ENCODE peak calls at places on chromosomes 2 and 18, in eight cellular contexts. N is stimulated activated CD4-positive, alpha-beta T cell treated with anti-CD3 and anti-CD28 coated beads, Interleukin-2, amount 100 ng/mL, for 48 hours; F is foreskin fibroblast; W is effector CD4-positive, alpha-beta T cell; O is dorsolateral prefrontal cortex; E is activated naive CD4-positive, alpha-beta T cell treated with anti-CD3 and anti-CD28 coated beads, Interleukin-2, amount 10 ng/mL, durations not matched to agents 7 days and 5 days; U is HL-60; X is upper lobe of left lung. A is an unnamed sample.

GRCh38 chr2:98911376-98912154 is 24.5 kb downstream of the CRACDL start:
- DNase-seq in N (no peak), F (no peak), W (no peak), O (no peak), E (peak; percentile 46), U (no peak), X (no peak), A (no peak)

GRCh38 chr2:192347542-192347941 is 152.8 kb upstream of the TMEFF2 start:
- DNase-seq in N (no peak), F (no peak), W (no peak), O (no peak), E (no peak), U (no peak), X (no peak), A (no peak)

GRCh38 chr2:27901219-27901618 is 10.7 kb downstream of the BABAM2 start:
- DNase-seq in N (peak; percentile 21), F (peak; percentile 51), W (no peak), O (peak; percentile 55), E (no peak), U (no peak), X (no peak), A (no peak)

GRCh38 chr2:195520671-195521155 is 136.3 kb upstream of the SLC39A10 start:
- DNase-seq in N (no peak), F (peak; percentile 53), W (no peak), O (no peak), E (no peak), U (no peak), X (no peak), A (no peak)

GRCh38 chr2:43228782-43229659 is 2.6 kb upstream of the ZFP36L2 start:
- DNase-seq in N (no peak), F (no peak), W (peak; percentile 24), O (no peak), E (no peak), U (no peak), X (no peak), A (no peak)

GRCh38 chr2:18309188-18309587 is 251.3 kb downstream of the RDH14 start:
- DNase-seq in N (no peak), F (no peak), W (no peak), O (no peak), E (no peak), U (no peak), X (no peak), A (no peak)

GRCh38 chr2:118994172-118994700 is 52.2 kb downstream of the MARCO start:
- DNase-seq in N (no peak), F (no peak), W (no peak), O (no peak), E (no peak), U (no peak), X (no peak), A (no peak)

GRCh38 chr2:239189711-239190131 is 211.1 kb downstream of the HDAC4 start:
- DNase-seq in N (no peak), F (no peak), W (no peak), O (peak; percentile 39), E (peak; percentile 18), U (no peak), X (peak; percentile 77), A (no peak)

GRCh38 chr2:186848873-186849578 is at the start of gene ZSWIM2:
- DNase-seq in N (peak; percentile 3), F (peak; percentile 89), W (no peak), O (peak; percentile 78), E (peak; percentile 24), U (peak; percentile 1), X (peak; percentile 89), A (no peak)

GRCh38 chr2:48448274-48449061 is 81.5 kb upstream of the STON1 start:
- DNase-seq in N (no peak), F (peak; percentile 69), W (no peak), O (no peak), E (no peak), U (peak; percentile 28), X (no peak), A (no peak)

GRCh38 chr2:119255760-119256573 is 32.3 kb downstream of the STEAP3 start:
- DNase-seq in N (no peak), F (peak; percentile 97), W (no peak), O (no peak), E (no peak), U (no peak), X (no peak), A (no peak)

GRCh38 chr2:150520887-150521664 is 33.6 kb upstream of the RND3 start:
- DNase-seq in N (no peak), F (peak; percentile 67), W (no peak), O (no peak), E (no peak), U (no peak), X (no peak), A (no peak)

GRCh38 chr2:121063471-121063870 is 221.5 kb downstream of the TFCP2L1 start:
- DNase-seq in N (no peak), F (no peak), W (no peak), O (no peak), E (no peak), U (no peak), X (no peak), A (no peak)

GRCh38 chr2:74119324-74119723 is 28.4 kb downstream of the BOLA3 start:
- DNase-seq in N (no peak), F (peak; percentile 9), W (no peak), O (no peak), E (no peak), U (no peak), X (no peak), A (no peak)

GRCh38 chr2:7744827-7745226 is 827.6 kb downstream of the RNF144A start:
- DNase-seq in N (no peak), F (no peak), W (peak; percentile 12), O (no peak), E (no peak), U (no peak), X (no peak), A (peak; percentile 35)

GRCh38 chr18:54222922-54223567 is 1.4 kb downstream of the MBD2 start:
- DNase-seq in N (peak; percentile 18), F (no peak), W (peak; percentile 48), O (no peak), E (peak; percentile 67), U (no peak), X (no peak), A (peak; percentile 35)

GRCh38 chr2:175815537-175815936 is 186.5 kb downstream of the LNPK start:
- DNase-seq in N (no peak), F (no peak), W (no peak), O (no peak), E (no peak), U (no peak), X (no peak), A (no peak)

GRCh38 chr2:68039317-68039716 is 23.5 kb downstream of the C1D start:
- DNase-seq in N (no peak), F (no peak), W (no peak), O (no peak), E (no peak), U (no peak), X (no peak), A (no peak)

GRCh38 chr2:120447122-120447785 is 101.3 kb downstream of the INHBB start:
- DNase-seq in N (no peak), F (no peak), W (no peak), O (no peak), E (no peak), U (no peak), X (peak; percentile 33), A (no peak)

GRCh38 chr2:239778042-239778811 is 246.9 kb downstream of the NDUFA10 start:
- DNase-seq in N (no peak), F (no peak), W (no peak), O (no peak), E (peak; percentile 13), U (no peak), X (peak; percentile 56), A (no peak)

GRCh38 chr18:37258819-37259218 is 306.8 kb downstream of the CELF4 start:
- DNase-seq in N (no peak), F (no peak), W (no peak), O (no peak), E (no peak), U (no peak), X (no peak), A (no peak)

GRCh38 chr2:19988600-19988999 is 1.3 kb downstream of the WDR35 start:
- DNase-seq in N (no peak), F (no peak), W (no peak), O (no peak), E (no peak), U (no peak), X (no peak), A (no peak)

GRCh38 chr2:97963880-97964279 is 31.9 kb downstream of the TMEM131 start:
- DNase-seq in N (no peak), F (no peak), W (no peak), O (no peak), E (no peak), U (no peak), X (no peak), A (no peak)

GRCh38 chr2:158178646-158179045 is 77.0 kb downstream of the UPP2 start:
- DNase-seq in N (no peak), F (no peak), W (no peak), O (no peak), E (no peak), U (no peak), X (no peak), A (no peak)

GRCh38 chr2:28587526-28588230 is 91.8 kb downstream of the PLB1 start:
- DNase-seq in N (no peak), F (no peak), W (no peak), O (no peak), E (no peak), U (no peak), X (no peak), A (no peak)

GRCh38 chr18:47413327-47413726 is 161.9 kb upstream of the SKOR2 start:
- DNase-seq in N (no peak), F (no peak), W (no peak), O (no peak), E (no peak), U (no peak), X (no peak), A (no peak)

GRCh38 chr2:73897240-73897583 is 4.4 kb downstream of the ACTG2 start:
- DNase-seq in N (no peak), F (no peak), W (no peak), O (no peak), E (no peak), U (no peak), X (no peak), A (no peak)

A was measured in T-helper 9 cell.